ENCODE peak calls at places on chromosomes 5 and 9, in nine cellular contexts. L, A, T, C, X, W, Z, I and B are unnamed samples.

GRCh38 chr5:83102581-83102980 is 25.2 kb downstream of the XRCC4 start:
- DNase-seq in L (no peak), A (no peak), T (no peak), C (no peak), X (no peak), W (no peak), Z (no peak), I (no peak), B (no peak)

GRCh38 chr9:5614985-5615384 is 13.9 kb upstream of the RIC1 start:
- DNase-seq in L (no peak), A (no peak), T (no peak), C (no peak), X (no peak), W (no peak), Z (no peak), I (no peak), B (no peak)

GRCh38 chr9:128342971-128343680 is 2.8 kb downstream of the SLC27A4 start:
- DNase-seq in L (no peak), A (no peak), T (no peak), C (no peak), X (no peak), W (no peak), Z (no peak), I (no peak), B (no peak)

GRCh38 chr5:35822541-35822940 is 34.1 kb upstream of the IL7R start:
- DNase-seq in L (no peak), A (no peak), T (no peak), C (no peak), X (no peak), W (no peak), Z (no peak), I (no peak), B (no peak)

GRCh38 chr9:112854657-112855056 is 36.0 kb downstream of the SLC46A2 start:
- DNase-seq in L (no peak), A (no peak), T (no peak), C (no peak), X (no peak), W (no peak), Z (no peak), I (no peak), B (no peak)

GRCh38 chr5:175520321-175520720 is 42.0 kb downstream of the SFXN1 start:
- DNase-seq in L (no peak), A (no peak), T (no peak), C (no peak), X (no peak), W (no peak), Z (no peak), I (no peak), B (no peak)

GRCh38 chr9:131851414-131851813 is 111.5 kb upstream of the RAPGEF1 start:
- DNase-seq in L (no peak), A (no peak), T (no peak), C (no peak), X (no peak), W (no peak), Z (no peak), I (no peak), B (no peak)

GRCh38 chr9:137174722-137175293 is 3.0 kb upstream of the TMEM210 start:
- DNase-seq in L (no peak), A (no peak), T (no peak), C (no peak), X (no peak), W (no peak), Z (no peak), I (no peak), B (no peak)

GRCh38 chr9:90970603-90971002 is 169.0 kb downstream of the SYK start:
- DNase-seq in L (no peak), A (no peak), T (no peak), C (no peak), X (no peak), W (peak), Z (no peak), I (no peak), B (peak)

GRCh38 chr5:171425596-171426244 is 6.3 kb downstream of the FGF18 start:
- DNase-seq in L (no peak), A (no peak), T (no peak), C (no peak), X (peak), W (no peak), Z (no peak), I (no peak), B (no peak)

GRCh38 chr9:121367651-121368510 is 2.2 kb downstream of the STOM start:
- DNase-seq in L (no peak), A (no peak), T (no peak), C (no peak), X (no peak), W (no peak), Z (no peak), I (no peak), B (no peak)
- H3K4me3 ChIP-seq in L (peak), A (peak), T (peak), C (no peak), X (peak), W (no peak), Z (peak), I (peak), B (peak)

DNA sequence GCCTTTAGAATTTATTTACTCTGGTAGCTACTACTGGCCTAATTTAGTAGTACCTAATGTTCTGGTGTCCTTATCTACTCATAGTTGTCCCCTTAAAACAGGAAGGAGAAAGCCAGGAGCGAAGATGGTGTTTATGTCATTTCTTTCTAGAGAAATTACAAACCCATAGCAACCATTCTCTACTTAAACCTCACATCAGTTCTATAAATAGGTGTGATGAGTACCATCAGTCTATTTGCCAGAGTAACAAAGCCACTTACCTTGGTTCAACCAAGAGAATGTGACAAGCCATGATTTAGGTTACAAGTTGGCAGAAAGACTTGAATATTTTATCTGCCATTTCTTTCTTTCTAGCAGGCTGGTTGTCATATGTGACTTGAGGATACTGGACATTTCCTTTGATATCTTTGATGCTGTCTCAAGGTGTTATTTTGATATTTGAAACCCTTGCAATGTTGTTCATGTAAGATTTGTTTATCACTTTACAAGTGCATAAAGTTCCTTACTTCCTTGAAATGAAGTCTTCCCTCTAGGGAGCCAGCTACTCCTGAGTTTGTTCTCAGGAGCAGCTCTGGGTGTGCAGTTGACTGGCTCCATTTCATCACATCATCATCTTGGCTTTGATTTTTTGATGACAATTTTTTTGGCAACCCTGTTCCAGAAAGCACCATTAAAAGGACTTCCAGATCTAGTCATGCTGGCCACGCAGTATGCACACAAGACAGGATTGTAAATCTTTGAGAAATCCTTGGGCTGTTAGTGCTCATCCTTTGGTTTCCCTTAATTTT is 286.8 kb downstream of the ARHGAP26 start:
- DNase-seq in L (no peak), A (no peak), T (no peak), C (no peak), X (no peak), W (no peak), Z (no peak), I (no peak), B (no peak)
- H3K4me3 ChIP-seq in L (no peak), A (no peak), T (no peak), C (no peak), X (no peak), W (no peak), Z (no peak), I (no peak), B (no peak)

DNA sequence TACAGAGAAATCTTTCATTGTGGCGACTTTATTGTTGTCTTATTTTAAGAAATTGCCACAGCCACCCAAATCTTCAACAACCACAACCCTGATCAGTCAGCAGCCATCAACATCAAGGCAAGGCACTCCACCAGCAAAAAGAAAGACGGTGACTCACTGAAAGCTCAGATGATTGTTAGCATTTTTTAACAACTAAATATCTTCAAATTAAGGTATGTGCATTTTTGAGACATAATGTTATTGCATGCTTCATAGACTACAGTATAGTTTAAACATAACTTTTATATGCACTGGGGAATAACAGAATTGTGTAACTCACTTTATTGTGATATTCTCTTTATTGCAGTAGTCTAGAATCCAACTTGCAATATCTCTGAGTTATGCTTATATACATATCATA is 263.4 kb downstream of the TMEM232 start:
- DNase-seq in L (no peak), A (no peak), T (no peak), C (no peak), X (no peak), W (no peak), Z (no peak), I (no peak), B (no peak)
- H3K4me3 ChIP-seq in L (no peak), A (no peak), T (no peak), C (no peak), X (no peak), W (no peak), Z (no peak), I (no peak), B (no peak)

GRCh38 chr5:93571111-93571977 is 9.7 kb downstream of the NR2F1-AS1 start:
- DNase-seq in L (no peak), A (no peak), T (no peak), C (no peak), X (no peak), W (no peak), Z (no peak), I (no peak), B (no peak)

GRCh38 chr5:93570294-93571110 is 10.5 kb downstream of the NR2F1-AS1 start:
- DNase-seq in L (no peak), A (no peak), T (no peak), C (no peak), X (no peak), W (no peak), Z (no peak), I (no peak), B (no peak)

GRCh38 chr5:93573627-93573974 is 7.4 kb downstream of the NR2F1-AS1 start:
- DNase-seq in L (no peak), A (no peak), T (no peak), C (no peak), X (no peak), W (no peak), Z (no peak), I (no peak), B (no peak)

GRCh38 chr5:93572773-93573626 is 8.0 kb downstream of the NR2F1-AS1 start:
- DNase-seq in L (no peak), A (no peak), T (no peak), C (no peak), X (no peak), W (peak), Z (peak), I (no peak), B (no peak)

DNA sequence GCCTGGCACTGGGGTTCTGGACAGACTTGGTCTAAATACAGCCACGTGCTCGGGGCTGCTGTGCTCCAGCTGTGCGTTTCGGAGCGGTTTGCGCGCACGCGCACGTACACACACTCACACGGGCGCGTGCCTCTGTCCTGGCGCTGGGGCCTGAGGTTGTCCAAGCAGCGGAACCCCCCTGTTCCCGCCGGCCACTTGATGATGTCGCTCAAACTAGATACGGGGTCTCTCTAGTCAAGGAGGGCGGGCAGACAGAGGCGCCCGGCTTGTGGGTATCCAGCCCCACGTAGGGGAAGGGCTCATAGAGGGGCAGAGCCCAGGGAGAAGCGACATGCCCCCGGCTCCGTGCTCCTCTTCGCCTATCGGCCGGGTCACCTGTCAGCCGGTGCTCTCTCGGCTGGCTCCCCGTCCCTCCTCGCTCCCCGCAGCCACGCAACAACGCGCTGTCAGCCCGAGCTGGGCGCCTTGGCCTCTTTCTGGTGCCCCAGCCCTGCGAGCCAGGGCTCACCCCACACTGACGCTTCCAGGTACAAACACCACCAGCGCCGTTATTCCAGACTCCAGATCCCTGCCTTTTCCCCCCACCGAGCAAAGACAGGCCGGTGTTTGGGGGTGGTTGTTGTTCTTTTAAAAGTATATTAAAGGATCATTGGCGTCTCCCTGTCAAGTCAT is 8.8 kb downstream of the NR2F1-AS1 start:
- DNase-seq in L (no peak), A (no peak), T (no peak), C (no peak), X (no peak), W (no peak), Z (no peak), I (no peak), B (no peak)
- H3K4me3 ChIP-seq in L (no peak), A (no peak), T (no peak), C (no peak), X (peak), W (peak), Z (peak), I (peak), B (no peak)

DNA sequence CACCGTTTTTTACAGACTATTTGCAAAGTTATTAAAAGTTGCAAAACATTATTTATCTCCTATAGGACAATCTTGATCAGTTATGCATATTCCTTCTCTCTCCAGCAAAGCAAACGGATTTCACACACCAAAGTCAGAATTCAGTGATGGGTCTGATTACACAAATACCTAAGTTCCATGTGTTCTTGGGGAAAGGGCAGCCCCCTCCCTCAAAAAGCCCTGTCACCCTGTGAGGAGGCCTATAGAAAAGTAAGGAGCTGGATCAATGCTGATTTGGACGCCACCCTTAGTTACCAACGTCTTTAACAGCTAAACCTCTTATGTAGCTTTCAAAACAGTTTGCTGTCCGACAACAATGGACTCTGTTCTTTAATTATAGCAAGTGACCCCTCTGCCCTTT is 6.4 kb downstream of the ZNF608 start:
- DNase-seq in L (no peak), A (no peak), T (no peak), C (no peak), X (no peak), W (no peak), Z (no peak), I (no peak), B (no peak)
- H3K4me3 ChIP-seq in L (no peak), A (no peak), T (no peak), C (no peak), X (no peak), W (no peak), Z (no peak), I (no peak), B (no peak)

GRCh38 chr5:160419458-160420330 is 813 bp upstream of the SLU7 start:
- DNase-seq in L (no peak), A (no peak), T (no peak), C (no peak), X (no peak), W (no peak), Z (no peak), I (no peak), B (no peak)
- H3K4me3 ChIP-seq in L (peak), A (peak), T (peak), C (peak), X (peak), W (peak), Z (peak), I (peak), B (peak)

GRCh38 chr5:61303348-61303747 is 28.7 kb upstream of the ZSWIM6 start:
- DNase-seq in L (no peak), A (no peak), T (no peak), C (no peak), X (no peak), W (no peak), Z (no peak), I (no peak), B (no peak)

GRCh38 chr5:61301345-61301744 is 30.7 kb upstream of the ZSWIM6 start:
- DNase-seq in L (peak), A (no peak), T (peak), C (no peak), X (no peak), W (no peak), Z (no peak), I (peak), B (no peak)

GRCh38 chr5:61299254-61299653 is 32.8 kb upstream of the ZSWIM6 start:
- DNase-seq in L (no peak), A (no peak), T (no peak), C (no peak), X (no peak), W (peak), Z (no peak), I (no peak), B (peak)

GRCh38 chr5:61304611-61305369 is 27.3 kb upstream of the ZSWIM6 start:
- DNase-seq in L (no peak), A (no peak), T (peak), C (peak), X (no peak), W (peak), Z (no peak), I (peak), B (peak)

GRCh38 chr5:61301820-61302563 is 30.1 kb upstream of the ZSWIM6 start:
- DNase-seq in L (peak), A (peak), T (peak), C (peak), X (peak), W (peak), Z (peak), I (peak), B (no peak)
- H3K4me3 ChIP-seq in L (no peak), A (no peak), T (peak), C (no peak), X (no peak), W (no peak), Z (no peak), I (no peak), B (no peak)